ENCODE peak calls at places on chromosomes 3 and 15, in four cellular contexts. R, Q, H and O are unnamed samples.

GRCh38 chr3:133949438-133949837 is 53.8 kb upstream of the RAB6B start:
- DNase-seq in R (no peak), Q (no peak), H (no peak), O (peak)

GRCh38 chr3:174859756-174860155 is 622 bp downstream of the NAALADL2 start:
- DNase-seq in R (peak), Q (no peak), H (peak), O (no peak)

GRCh38 chr3:72082121-72082715 is 297.3 kb upstream of the PROK2 start:
- DNase-seq in R (no peak), Q (no peak), H (peak), O (no peak)

GRCh38 chr3:186772886-186773417 is 10.4 kb upstream of the EIF4A2 start:
- DNase-seq in R (no peak), Q (peak), H (peak), O (peak)

GRCh38 chr3:81451611-81452010 is 309.8 kb downstream of the GBE1 start:
- DNase-seq in R (no peak), Q (no peak), H (no peak), O (no peak)

GRCh38 chr3:47409688-47410416 is 29.0 kb downstream of the PTPN23 start:
- DNase-seq in R (no peak), Q (no peak), H (no peak), O (no peak)

GRCh38 chr15:70030851-70031645 is 66.7 kb downstream of the TLE3 start:
- DNase-seq in R (no peak), Q (no peak), H (no peak), O (no peak)

GRCh38 chr15:42490246-42490742 is 647 bp downstream of the ZNF106 start:
- DNase-seq in R (no peak), Q (no peak), H (no peak), O (no peak)

GRCh38 chr15:76190767-76191538 is 120.3 kb downstream of the ETFA start:
- DNase-seq in R (peak), Q (peak), H (peak), O (peak)

GRCh38 chr3:177358085-177358967 is 161.0 kb upstream of the TBL1XR1 start:
- DNase-seq in R (peak), Q (peak), H (peak), O (peak)

GRCh38 chr3:88824646-88825303 is 282.6 kb upstream of the EPHA3 start:
- DNase-seq in R (no peak), Q (no peak), H (no peak), O (no peak)

GRCh38 chr3:16908408-16908807 is 23.7 kb downstream of the PLCL2 start:
- DNase-seq in R (no peak), Q (no peak), H (no peak), O (no peak)

GRCh38 chr15:83379574-83379973 is 67.6 kb upstream of the SH3GL3 start:
- DNase-seq in R (no peak), Q (no peak), H (no peak), O (no peak)

GRCh38 chr3:110589381-110589780 is 482.2 kb upstream of the NECTIN3 start:
- DNase-seq in R (no peak), Q (no peak), H (no peak), O (no peak)

GRCh38 chr3:163785693-163786092 is 1292.6 kb downstream of the SI start:
- DNase-seq in R (no peak), Q (no peak), H (no peak), O (no peak)

GRCh38 chr15:70269991-70270751 is 172.5 kb upstream of the TLE3 start:
- DNase-seq in R (no peak), Q (no peak), H (no peak), O (peak)

GRCh38 chr15:100041380-100041779 is 300.4 kb downstream of the ADAMTS17 start:
- DNase-seq in R (no peak), Q (no peak), H (no peak), O (no peak)

GRCh38 chr15:27499191-27499590 is 528.2 kb downstream of the GABRG3 start:
- DNase-seq in R (no peak), Q (peak), H (no peak), O (no peak)

GRCh38 chr3:198070871-198071270 is 110.9 kb downstream of the LMLN start:
- DNase-seq in R (no peak), Q (no peak), H (no peak), O (no peak)

GRCh38 chr3:143000525-143000924 is 845 bp upstream of the U2SURP start:
- DNase-seq in R (no peak), Q (no peak), H (peak), O (no peak)

GRCh38 chr3:23479026-23479425 is 275.9 kb downstream of the UBE2E2 start:
- DNase-seq in R (no peak), Q (no peak), H (no peak), O (no peak)

GRCh38 chr3:192620300-192620699 is 107.0 kb downstream of the FGF12 start:
- DNase-seq in R (no peak), Q (no peak), H (no peak), O (no peak)

GRCh38 chr3:183714622-183715021 is 17.0 kb downstream of the YEATS2 start:
- DNase-seq in R (no peak), Q (peak), H (no peak), O (no peak)

GRCh38 chr3:45978348-45978747 is 17.3 kb downstream of the FYCO1 start:
- DNase-seq in R (no peak), Q (no peak), H (peak), O (no peak)

GRCh38 chr15:33789141-33789540 is 179.2 kb upstream of the CHRM5 start:
- DNase-seq in R (no peak), Q (no peak), H (no peak), O (no peak)

GRCh38 chr3:73073091-73073707 is 11.7 kb downstream of the EBLN2 start:
- DNase-seq in R (no peak), Q (no peak), H (no peak), O (no peak)